ENCODE peak calls at places on chromosomes 4 and X, in seven cellular contexts. W is H4; V is putamen; L is AG04449; X is body of pancreas; M is naive thymus-derived CD8-positive, alpha-beta T cell; B is brain microvascular endothelial cell. A is an unnamed sample.

GRCh38 chrX:10589098-10589497 is 31.3 kb downstream of the MID1 start:
- DNase-seq in L (no peak), W (no peak), X (no peak), B (no peak), V (no peak), M (no peak), A (no peak)

GRCh38 chr4:104747635-104748034 is 252.9 kb upstream of the CXXC4 start:
- DNase-seq in B (no peak), M (no peak), X (no peak), W (no peak), V (no peak), L (no peak), A (no peak)

GRCh38 chrX:31500920-31501319 is 429.1 kb upstream of the FTHL17 start:
- DNase-seq in L (peak), W (peak), X (no peak), B (peak), V (no peak), M (no peak), A (no peak)

GRCh38 chr4:139606600-139607301 is 50.7 kb upstream of the SETD7 start:
- DNase-seq in L (no peak), X (no peak), B (peak), W (peak), V (no peak), M (no peak), A (no peak)

GRCh38 chr4:105495667-105496066 is 21.8 kb upstream of the PPA2 start:
- DNase-seq in V (no peak), L (no peak), W (no peak), X (no peak), B (no peak), M (no peak), A (no peak)

GRCh38 chrX:31374786-31375185 is 302.9 kb upstream of the FTHL17 start:
- DNase-seq in M (no peak), W (no peak), L (no peak), V (no peak), B (no peak), X (no peak), A (no peak)

GRCh38 chrX:2955838-2956237 is 26.7 kb upstream of the ARSD start:
- DNase-seq in W (no peak), L (no peak), X (no peak), M (no peak), V (no peak), B (no peak), A (no peak)

GRCh38 chr4:21992330-21992729 is 43.8 kb upstream of the KCNIP4 start:
- DNase-seq in X (no peak), M (no peak), V (no peak), L (no peak), B (peak), W (no peak), A (no peak)

GRCh38 chr4:4762909-4763814 is 96.3 kb upstream of the MSX1 start:
- DNase-seq in M (no peak), V (no peak), X (no peak), L (no peak), W (peak), B (peak), A (no peak)

GRCh38 chr4:138561906-138562305 is 319.8 kb upstream of the SLC7A11 start:
- DNase-seq in L (no peak), V (no peak), W (no peak), B (no peak), M (no peak), X (peak), A (no peak)

GRCh38 chr4:147941373-147941772 is 209.5 kb downstream of the ARHGAP10 start:
- DNase-seq in W (no peak), V (no peak), X (no peak), M (no peak), L (no peak), B (no peak), A (no peak)

GRCh38 chrX:69032601-69033000 is 132.7 kb downstream of the PJA1 start:
- DNase-seq in L (no peak), M (no peak), B (no peak), W (no peak), V (no peak), X (no peak), A (no peak)

GRCh38 chrX:150213481-150214030 is 149.6 kb upstream of the MAMLD1 start:
- DNase-seq in W (no peak), V (no peak), L (no peak), B (no peak), M (no peak), X (no peak), A (no peak)

GRCh38 chr4:187301923-187302322 is 578.3 kb upstream of the FAT1 start:
- DNase-seq in V (no peak), L (no peak), X (no peak), M (no peak), B (no peak), W (no peak), A (no peak)

GRCh38 chrX:39895228-39896110 is 202.3 kb downstream of the BCOR start:
- DNase-seq in V (no peak), L (no peak), W (no peak), B (no peak), X (no peak), M (no peak), A (no peak)

GRCh38 chrX:68498508-68499379 is at the start of gene YIPF6:
- DNase-seq in M (peak), B (peak), X (peak), V (peak), L (no peak), W (peak), A (peak)

GRCh38 chr4:41542526-41543270 is 4.7 kb downstream of the LIMCH1 start:
- DNase-seq in V (no peak), M (no peak), L (no peak), B (no peak), W (peak), X (no peak), A (no peak)

GRCh38 chrX:136146614-136147319 is 566 bp upstream of the FHL1 start:
- DNase-seq in B (no peak), X (no peak), M (no peak), V (peak), W (no peak), L (no peak), A (no peak)

GRCh38 chr4:76238236-76238635 is 13.3 kb upstream of the FAM47E start:
- DNase-seq in W (no peak), B (no peak), M (no peak), X (peak), L (no peak), V (no peak), A (no peak)

GRCh38 chr4:65645185-65645584 is 25.1 kb downstream of the EPHA5 start:
- DNase-seq in M (no peak), W (no peak), X (no peak), B (peak), L (peak), V (no peak), A (no peak)

GRCh38 chrX:101478366-101478765 is 6.9 kb upstream of the ARMCX4 start:
- DNase-seq in X (no peak), W (no peak), M (no peak), L (no peak), V (no peak), B (no peak), A (no peak)

GRCh38 chrX:12791253-12792228 is at the start of gene PRPS2:
- DNase-seq in B (peak), M (peak), X (peak), W (peak), V (peak), L (no peak), A (peak)

GRCh38 chr4:101400096-101400495 is 52.8 kb upstream of the PPP3CA start:
- DNase-seq in V (no peak), M (no peak), X (no peak), B (peak), L (no peak), W (peak), A (peak)

GRCh38 chrX:132022115-132022862 is 813 bp upstream of the STK26 start:
- DNase-seq in V (no peak), M (peak), L (no peak), W (no peak), X (no peak), B (no peak), A (peak)

GRCh38 chr4:114364857-114365256 is 233.8 kb upstream of the UGT8 start:
- DNase-seq in L (peak), B (peak), M (no peak), X (no peak), W (peak), V (no peak), A (peak)

GRCh38 chr4:159504634-159505033 is 401.8 kb downstream of the RAPGEF2 start:
- DNase-seq in M (no peak), X (peak), L (no peak), B (peak), V (no peak), W (peak), A (no peak)